ENCODE peak calls at places on chromosomes 2 and 18, in ten cellular contexts. P is dorsolateral prefrontal cortex, R is left ventricle myocardium inferior, Z is GM13977, J is colonic mucosa, A is fibroblast of the aortic adventitia, X is astrocyte, O is RWPE2, H is bronchial epithelial cell, M is foreskin keratinocyte. C is an unnamed sample.

GRCh38 chr2:138294451-138294850 is 207.1 kb upstream of the SPOPL start:
- DNase-seq in J (no peak), M (no peak), H (peak; percentile 87), P (no peak), R (no peak), X (no peak), Z (no peak), A (no peak), O (no peak), C (no peak)

GRCh38 chr2:7703048-7703447 is 785.8 kb downstream of the RNF144A start:
- DNase-seq in O (no peak), A (no peak), Z (no peak), M (no peak), R (no peak), H (peak; percentile 15), P (no peak), J (no peak), X (no peak), C (no peak)

GRCh38 chr2:19971691-19972090 is 18.2 kb downstream of the WDR35 start:
- DNase-seq in R (no peak), O (no peak), X (no peak), H (no peak), Z (no peak), J (no peak), P (no peak), A (no peak), M (no peak), C (peak; percentile 27)

GRCh38 chr2:36403675-36404230 is 48.2 kb downstream of the CRIM1 start:
- DNase-seq in R (no peak), O (no peak), P (no peak), Z (no peak), M (peak; percentile 92), A (peak; percentile 52), H (peak; percentile 90), X (peak; percentile 93), J (no peak), C (no peak)

GRCh38 chr2:233761040-233761769 is 1.1 kb downstream of the UGT1A1 start:
- DNase-seq in J (no peak), P (no peak), Z (no peak), H (peak; percentile 91), A (peak; percentile 51), O (no peak), X (peak; percentile 52), R (no peak), M (peak; percentile 66), C (no peak)

GRCh38 chr18:76588591-76589303 is 93.7 kb upstream of the ZNF516 start:
- DNase-seq in R (no peak), Z (no peak), P (no peak), O (no peak), H (no peak), X (peak; percentile 24), A (peak; percentile 16), J (no peak), M (no peak), C (peak; percentile 42)

GRCh38 chr18:581106-581505 is 926 bp downstream of the CETN1 start:
- DNase-seq in J (no peak), Z (no peak), O (no peak), R (no peak), A (peak; percentile 47), X (no peak), P (no peak), H (no peak), M (no peak), C (peak; percentile 13)

GRCh38 chr2:62662548-62662947 is 43.0 kb upstream of the EHBP1 start:
- DNase-seq in R (no peak), M (no peak), Z (no peak), A (peak; percentile 77), O (no peak), H (no peak), X (no peak), P (peak; percentile 43), J (no peak), C (no peak)

GRCh38 chr2:216626168-216626874 is 6.9 kb upstream of the IGFBP2 start:
- DNase-seq in O (no peak), P (no peak), H (no peak), Z (no peak), M (no peak), X (no peak), A (no peak), J (no peak), R (no peak), C (no peak)

GRCh38 chr2:106516864-106517263 is 29.7 kb downstream of the CD8B2 start:
- DNase-seq in O (no peak), Z (no peak), H (no peak), A (no peak), M (no peak), P (no peak), J (no peak), R (no peak), X (no peak), C (no peak)

GRCh38 chr2:120874401-120874821 is 138.7 kb downstream of the GLI2 start:
- DNase-seq in J (no peak), R (no peak), O (no peak), A (no peak), X (no peak), M (no peak), H (no peak), Z (no peak), P (no peak), C (no peak)

GRCh38 chr2:207473203-207473865 is 56.4 kb upstream of the CREB1 start:
- DNase-seq in P (peak; percentile 70), M (no peak), O (no peak), A (peak; percentile 92), R (no peak), H (peak; percentile 81), Z (peak; percentile 22), J (no peak), X (peak; percentile 78), C (peak; percentile 92)
- TF ChIP-seq CTCF in P (peak; percentile 79), M (peak; percentile 94), O (peak; percentile 94), A (peak; percentile 87), R (peak; percentile 78), H (peak; percentile 77), Z (peak; percentile 82), J (no peak), X (peak; percentile 90), C (peak; percentile 80)

DNA sequence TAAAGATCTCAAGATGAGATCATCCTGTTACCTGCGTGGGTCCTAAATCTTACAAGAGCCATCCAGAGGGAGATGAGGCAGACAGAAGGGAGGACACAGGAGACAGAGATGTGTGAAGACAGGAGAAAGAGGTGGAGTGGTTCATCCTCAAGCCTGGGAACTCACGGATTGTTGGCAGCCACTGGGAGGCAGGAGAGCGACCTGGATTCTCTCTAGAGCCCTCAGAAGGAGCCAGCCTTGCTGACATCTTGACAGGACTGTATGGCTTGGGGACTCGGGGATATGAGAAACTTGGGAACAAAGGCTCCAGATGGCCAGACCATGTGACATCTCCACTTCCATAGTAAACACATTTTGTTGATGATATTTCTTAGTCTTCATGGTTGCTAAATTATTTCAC is 57.7 kb upstream of the MC2R start:
- DNase-seq in H (no peak), M (no peak), J (no peak), P (no peak), O (no peak), R (no peak), A (no peak), Z (no peak), X (no peak), C (no peak)
- TF ChIP-seq CTCF in H (no peak), M (no peak), J (no peak), P (no peak), O (no peak), R (no peak), A (no peak), Z (no peak), X (no peak), C (no peak)

GRCh38 chr2:71671203-71671602 is 217.8 kb downstream of the DYSF start:
- DNase-seq in R (no peak), A (no peak), P (no peak), Z (no peak), H (no peak), M (no peak), X (no peak), J (no peak), O (no peak), C (no peak)

GRCh38 chr2:71672640-71673401 is 219.5 kb downstream of the DYSF start:
- DNase-seq in M (no peak), H (no peak), Z (no peak), X (no peak), P (no peak), J (no peak), O (no peak), A (no peak), R (no peak), C (no peak)

GRCh38 chr2:71673402-71673795 is 220.0 kb downstream of the DYSF start:
- DNase-seq in O (no peak), J (no peak), R (no peak), Z (no peak), A (no peak), M (no peak), H (no peak), P (no peak), X (no peak), C (no peak)

GRCh38 chr2:71670430-71670795 is 217.1 kb downstream of the DYSF start:
- DNase-seq in Z (no peak), A (no peak), X (no peak), M (no peak), P (no peak), R (no peak), O (no peak), J (no peak), H (no peak), C (no peak)

DNA sequence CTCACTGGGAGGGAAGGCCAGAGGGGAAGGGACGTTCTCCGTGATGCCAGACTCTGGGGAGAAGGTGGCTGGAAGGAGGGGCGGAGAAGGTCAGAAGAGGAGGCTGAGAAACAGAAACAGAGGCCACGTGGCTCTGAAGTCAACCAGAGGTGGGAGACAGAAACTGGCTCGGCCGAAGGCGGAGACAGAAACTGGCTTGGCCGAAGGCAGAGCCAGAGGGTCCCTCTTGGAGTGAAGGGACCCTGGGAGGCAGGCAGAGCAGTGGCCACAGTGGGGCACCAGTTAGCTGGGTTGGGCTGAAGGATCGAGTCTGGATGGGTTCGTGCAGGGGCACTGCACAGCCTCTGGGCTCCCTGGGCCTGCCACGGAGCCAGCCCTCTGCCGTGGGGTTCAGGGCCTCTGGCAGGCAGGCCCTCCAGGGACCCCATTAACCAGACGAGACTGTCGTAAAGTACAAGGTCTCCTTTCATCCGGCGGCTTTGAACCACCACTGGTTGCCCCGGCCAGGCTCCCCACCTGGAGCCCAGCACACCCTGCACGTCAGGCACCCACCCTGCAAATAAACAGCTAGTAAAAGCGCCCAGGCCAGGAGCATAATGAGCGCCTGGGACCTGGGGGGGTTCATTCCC is 218.8 kb downstream of the DYSF start:
- DNase-seq in A (no peak), H (no peak), R (no peak), Z (no peak), O (no peak), M (no peak), P (no peak), X (no peak), J (peak; percentile 32), C (no peak)
- TF ChIP-seq CTCF in A (no peak), H (no peak), R (peak; percentile 9), Z (no peak), O (no peak), M (no peak), P (no peak), X (no peak), J (no peak), C (peak; percentile 6)

DNA sequence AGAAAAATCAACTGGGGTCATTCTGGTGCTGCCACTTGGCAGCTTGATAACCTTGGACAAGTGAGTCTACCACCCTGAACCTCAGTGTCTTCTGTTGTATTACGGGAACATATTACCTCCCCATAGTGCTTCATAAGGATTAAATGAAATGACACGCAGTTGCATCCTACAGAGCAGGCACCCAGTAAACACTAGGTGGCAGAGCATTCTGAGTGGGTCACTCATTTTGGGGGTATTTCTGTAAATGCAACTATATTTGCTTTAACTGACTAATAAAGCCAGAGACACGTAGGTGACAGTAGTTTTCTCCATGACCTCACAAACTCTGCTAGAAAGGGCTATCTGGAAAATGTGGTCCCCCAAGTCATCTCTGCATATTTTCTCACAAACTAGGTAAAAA is 4.7 kb downstream of the CD226 start:
- DNase-seq in M (no peak), Z (no peak), P (no peak), O (no peak), A (no peak), R (no peak), X (no peak), H (no peak), J (no peak), C (no peak)
- TF ChIP-seq CTCF in M (no peak), Z (peak; percentile 60), P (no peak), O (peak; percentile 11), A (no peak), R (no peak), X (no peak), H (no peak), J (no peak), C (peak; percentile 33)

C was measured in cardiac fibroblast.